ENCODE peak calls at places on chromosomes 5 and 9, in ten cellular contexts. N is BJ, U is A549, V is tibial artery, H is aorta, S is fibroblast of villous mesenchyme, W is breast epithelium, X is skeletal muscle cell, Y is uterus, J is tibial nerve. F is an unnamed sample.

GRCh38 chr9:104743377-104743985 is 4.0 kb upstream of the NIPSNAP3A start:
- DNase-seq in N (peak; percentile 19), U (peak; percentile 41), V (no peak), H (no peak), S (peak; percentile 72), W (no peak), X (no peak), Y (no peak), J (no peak), F (peak; percentile 61)

GRCh38 chr9:121398374-121398773 is 28.3 kb upstream of the STOM start:
- DNase-seq in N (peak; percentile 100), U (no peak), V (no peak), H (no peak), S (peak; percentile 77), W (peak; percentile 75), X (peak; percentile 90), Y (no peak), J (no peak), F (no peak)

GRCh38 chr5:119370521-119370920 is 14.7 kb downstream of the TNFAIP8 start:
- DNase-seq in N (no peak), U (no peak), V (no peak), H (no peak), S (no peak), W (no peak), X (no peak), Y (no peak), J (no peak), F (no peak)

GRCh38 chr9:18215626-18216025 is 258.3 kb upstream of the ADAMTSL1 start:
- DNase-seq in N (no peak), U (no peak), V (no peak), H (no peak), S (no peak), W (no peak), X (no peak), Y (no peak), J (no peak), F (no peak)

GRCh38 chr9:93259490-93260289 is 75.8 kb downstream of the WNK2 start:
- DNase-seq in N (no peak), U (no peak), V (peak; percentile 10), H (peak; percentile 63), S (no peak), W (peak; percentile 6), X (no peak), Y (peak; percentile 5), J (no peak), F (peak; percentile 39)

GRCh38 chr5:126002222-126002897 is 420.8 kb upstream of the GRAMD2B start:
- DNase-seq in N (peak; percentile 62), U (no peak), V (peak; percentile 84), H (peak; percentile 81), S (peak; percentile 89), W (peak; percentile 59), X (peak; percentile 93), Y (peak; percentile 66), J (peak; percentile 78), F (no peak)

GRCh38 chr9:125911861-125912260 is 164.7 kb downstream of the PBX3 start:
- DNase-seq in N (no peak), U (no peak), V (no peak), H (no peak), S (no peak), W (no peak), X (no peak), Y (no peak), J (no peak), F (no peak)

GRCh38 chr9:76704601-76705204 is 59.5 kb upstream of the PCA3 start:
- DNase-seq in N (peak; percentile 49), U (peak; percentile 44), V (no peak), H (no peak), S (peak; percentile 93), W (no peak), X (peak; percentile 75), Y (no peak), J (no peak), F (peak; percentile 54)

GRCh38 chr9:131302244-131303075 is 12.9 kb downstream of the PLPP7 start:
- DNase-seq in N (no peak), U (no peak), V (no peak), H (no peak), S (no peak), W (no peak), X (no peak), Y (no peak), J (no peak), F (peak; percentile 75)

GRCh38 chr9:136015656-136016055 is 54.5 kb upstream of the UBAC1 start:
- DNase-seq in N (no peak), U (no peak), V (no peak), H (no peak), S (no peak), W (no peak), X (no peak), Y (peak; percentile 6), J (no peak), F (peak; percentile 71)

GRCh38 chr9:78644359-78644758 is 347.4 kb downstream of the PSAT1 start:
- DNase-seq in N (no peak), U (no peak), V (no peak), H (no peak), S (no peak), W (no peak), X (no peak), Y (no peak), J (no peak), F (no peak)

GRCh38 chr5:112348387-112348786 is 70.7 kb downstream of the EPB41L4A start:
- DNase-seq in N (no peak), U (no peak), V (no peak), H (no peak), S (no peak), W (no peak), X (no peak), Y (no peak), J (no peak), F (peak; percentile 55)
- H3K4me3 ChIP-seq in N (no peak overlapping the region), U (no peak overlapping the region), V (no peak overlapping the region), H (no peak overlapping the region), S (no peak overlapping the region), W (no peak overlapping the region), X (no peak overlapping the region), Y (no peak overlapping the region), J (no peak overlapping the region), F (no peak overlapping the region)

GRCh38 chr5:160166069-160166972 is 47.1 kb upstream of the PWWP2A start:
- DNase-seq in N (no peak), U (no peak), V (no peak), H (no peak), S (no peak), W (no peak), X (no peak), Y (no peak), J (no peak), F (peak; percentile 56)

GRCh38 chr5:160171656-160172055 is 52.4 kb upstream of the PWWP2A start:
- DNase-seq in N (no peak), U (no peak), V (no peak), H (no peak), S (peak; percentile 74), W (no peak), X (peak; percentile 64), Y (no peak), J (no peak), F (no peak)

GRCh38 chr5:160167623-160168165 is 48.4 kb upstream of the PWWP2A start:
- DNase-seq in N (no peak), U (no peak), V (no peak), H (no peak), S (no peak), W (no peak), X (no peak), Y (no peak), J (no peak), F (no peak)

GRCh38 chr5:160166973-160167622 is 47.8 kb upstream of the PWWP2A start:
- DNase-seq in N (no peak), U (no peak), V (no peak), H (no peak), S (no peak), W (no peak), X (no peak), Y (no peak), J (no peak), F (no peak)

GRCh38 chr5:160169326-160169725 is 50.1 kb upstream of the PWWP2A start:
- DNase-seq in N (peak; percentile 70), U (no peak), V (no peak), H (no peak), S (peak; percentile 75), W (no peak), X (peak; percentile 86), Y (peak; percentile 27), J (no peak), F (no peak)
- H3K4me3 ChIP-seq in N (no peak overlapping the region), U (no peak overlapping the region), V (peak overlapping the region; percentile 11), H (no peak overlapping the region), S (no peak overlapping the region), W (no peak overlapping the region), X (no peak overlapping the region), Y (no peak overlapping the region), J (no peak overlapping the region), F (no peak overlapping the region)

DNA sequence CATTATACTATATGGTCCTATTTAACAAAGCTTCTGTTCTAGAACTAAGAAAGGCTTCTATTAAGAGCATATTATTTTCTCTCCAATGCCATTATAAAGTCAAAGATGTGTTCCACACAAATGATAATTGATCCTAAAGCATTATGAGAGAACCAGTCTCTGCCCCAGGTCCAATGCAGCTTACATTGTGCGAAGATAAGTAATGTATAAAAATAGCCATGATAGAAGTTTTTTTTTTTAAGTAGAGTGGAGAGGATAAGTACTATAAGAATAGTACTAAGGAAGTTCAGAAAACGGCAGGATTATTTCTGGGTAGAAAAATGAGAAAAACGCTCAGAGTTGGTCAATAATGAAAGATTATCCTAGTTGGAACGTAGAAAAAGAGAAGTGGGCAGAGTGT is 15.6 kb downstream of the UBTD2 start:
- DNase-seq in N (no peak), U (no peak), V (no peak), H (no peak), S (no peak), W (no peak), X (no peak), Y (no peak), J (no peak), F (no peak)
- H3K4me3 ChIP-seq in N (no peak overlapping the region), U (no peak overlapping the region), V (no peak overlapping the region), H (no peak overlapping the region), S (no peak overlapping the region), W (no peak overlapping the region), X (no peak overlapping the region), Y (no peak overlapping the region), J (no peak overlapping the region), F (no peak overlapping the region)

DNA sequence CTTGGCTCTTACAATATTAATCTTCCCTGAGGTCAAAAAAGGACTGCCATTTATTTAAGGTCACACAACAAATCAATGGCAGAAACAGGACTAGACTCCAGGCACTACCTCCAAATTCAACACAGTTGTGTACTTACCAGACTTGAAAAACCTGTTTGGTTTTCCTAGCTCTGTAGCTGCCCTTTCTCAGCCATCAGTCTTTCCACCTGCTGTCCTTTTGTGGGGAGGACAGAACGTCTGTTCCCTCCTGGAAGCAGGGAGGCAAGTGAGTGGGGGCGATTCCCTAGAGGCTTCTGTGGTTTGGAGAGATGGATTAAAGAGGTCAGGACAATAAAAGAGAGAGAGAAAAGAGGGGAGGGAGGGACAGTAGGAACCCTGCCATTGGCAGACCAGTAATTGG is 14.7 kb downstream of the ASTN2 start:
- DNase-seq in N (no peak), U (no peak), V (no peak), H (no peak), S (no peak), W (peak; percentile 26), X (no peak), Y (no peak), J (no peak), F (no peak)
- H3K4me3 ChIP-seq in N (no peak overlapping the region), U (no peak overlapping the region), V (no peak overlapping the region), H (no peak overlapping the region), S (no peak overlapping the region), W (no peak overlapping the region), X (no peak overlapping the region), Y (no peak overlapping the region), J (no peak overlapping the region), F (no peak overlapping the region)